ENCODE peak calls at places on chromosomes 2 and 18, in nine cellular contexts. Y is K562, B is HL-60, A is HepG2, P is GM23338, X is Panc1, T is A549, D is HCT116, L is SK-N-SH. H is an unnamed sample.

GRCh38 chr2:98637401-98638144 is 29.2 kb downstream of the UNC50 start:
- DNase-seq in T (no peak), Y (no peak), X (no peak), A (no peak), L (no peak), B (no peak), D (no peak), P (no peak), H (peak; percentile 67)

GRCh38 chr18:6207119-6207518 is 207.6 kb downstream of the L3MBTL4 start:
- DNase-seq in P (peak; percentile 15), X (no peak), A (no peak), Y (no peak), L (no peak), T (no peak), D (no peak), B (no peak), H (no peak)

GRCh38 chr2:219362524-219363164 is 25.1 kb downstream of the DNPEP start:
- DNase-seq in L (no peak), B (peak; percentile 83), D (no peak), T (peak; percentile 60), Y (no peak), A (no peak), P (no peak), X (no peak), H (peak; percentile 34)

GRCh38 chr2:153622285-153622684 is 143.7 kb upstream of the RPRM start:
- DNase-seq in X (no peak), A (peak; percentile 3), D (no peak), Y (no peak), T (peak; percentile 17), L (no peak), B (no peak), P (peak; percentile 48), H (no peak)

GRCh38 chr2:216944733-216945132 is 84.9 kb upstream of the TNP1 start:
- DNase-seq in B (no peak), L (no peak), T (no peak), D (no peak), X (no peak), A (no peak), P (no peak), Y (no peak), H (no peak)

GRCh38 chr18:5746844-5747243 is 148.5 kb downstream of the TMEM200C start:
- DNase-seq in A (peak; percentile 86), D (no peak), T (no peak), L (no peak), B (no peak), X (no peak), P (no peak), Y (no peak), H (no peak)

GRCh38 chr2:227460079-227460485 is 11.9 kb upstream of the AGFG1 start:
- DNase-seq in D (no peak), X (no peak), L (no peak), Y (no peak), A (no peak), B (no peak), P (no peak), T (no peak), H (no peak)

GRCh38 chr2:46885376-46885775 is 30.2 kb downstream of the MCFD2 start:
- DNase-seq in X (no peak), P (no peak), D (no peak), Y (no peak), A (no peak), L (no peak), T (no peak), B (no peak), H (no peak)

GRCh38 chr18:7664024-7664312 is 96.9 kb downstream of the PTPRM start:
- DNase-seq in D (no peak), T (no peak), Y (no peak), L (no peak), P (no peak), B (no peak), X (no peak), A (no peak), H (no peak)

GRCh38 chr2:56013475-56013874 is 89.9 kb upstream of the EFEMP1 start:
- DNase-seq in A (no peak), B (no peak), Y (no peak), T (no peak), D (no peak), X (no peak), P (no peak), L (no peak), H (no peak)

GRCh38 chr2:56009758-56010534 is 86.4 kb upstream of the EFEMP1 start:
- DNase-seq in Y (no peak), P (peak; percentile 49), T (peak; percentile 62), A (peak; percentile 42), B (no peak), L (peak; percentile 24), X (peak; percentile 15), D (peak; percentile 26), H (no peak)

GRCh38 chr2:56012216-56012615 is 88.6 kb upstream of the EFEMP1 start:
- DNase-seq in T (no peak), D (no peak), B (no peak), Y (no peak), P (no peak), L (no peak), A (no peak), X (no peak), H (no peak)

GRCh38 chr2:56011624-56012023 is 88.0 kb upstream of the EFEMP1 start:
- DNase-seq in D (no peak), P (no peak), L (no peak), X (no peak), T (no peak), B (no peak), Y (no peak), A (no peak), H (no peak)

DNA sequence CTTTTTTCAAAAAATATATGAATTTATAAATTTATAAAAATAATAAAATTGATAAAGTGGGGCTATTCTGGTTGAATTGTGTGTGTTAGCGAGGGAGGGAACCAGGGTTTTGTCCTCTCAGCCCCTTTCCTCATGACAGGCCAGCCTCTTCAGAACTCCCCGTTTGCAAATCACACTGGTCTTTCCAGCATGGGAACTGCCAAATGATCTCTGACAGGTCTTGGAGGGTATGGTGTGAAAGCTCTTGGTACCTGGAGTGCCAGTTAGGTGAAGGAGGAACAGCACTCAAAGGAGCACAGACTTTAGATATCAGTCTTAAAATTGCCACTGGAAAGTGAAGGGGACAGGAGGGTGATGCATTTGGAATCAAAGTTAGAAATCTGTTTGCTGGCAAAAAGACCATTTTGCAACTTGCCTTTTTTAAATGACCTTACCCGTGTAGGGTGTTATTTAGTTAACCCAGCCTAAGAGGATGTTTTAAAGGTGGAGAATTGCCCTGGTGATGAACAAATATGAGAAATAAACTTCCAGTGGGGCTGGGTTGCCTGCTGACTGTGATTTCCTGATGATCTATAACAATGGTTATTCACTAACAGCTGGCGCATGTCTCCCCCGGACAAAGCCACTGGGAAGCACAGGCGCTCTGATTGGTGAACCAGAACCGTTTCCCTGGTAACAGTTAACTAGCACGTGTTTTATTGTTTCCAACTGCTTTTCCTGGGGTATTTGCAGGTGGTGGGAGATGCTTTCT is 85.3 kb upstream of the EFEMP1 start:
- DNase-seq in Y (no peak), L (peak; percentile 58), D (no peak), X (no peak), P (peak; percentile 91), B (no peak), A (no peak), T (peak; percentile 48), H (no peak)
- TF ChIP-seq REST in Y (no peak), L (no peak), D (no peak), X (no peak), P (no peak), B (no peak), A (no peak), T (no peak), H (no peak)

DNA sequence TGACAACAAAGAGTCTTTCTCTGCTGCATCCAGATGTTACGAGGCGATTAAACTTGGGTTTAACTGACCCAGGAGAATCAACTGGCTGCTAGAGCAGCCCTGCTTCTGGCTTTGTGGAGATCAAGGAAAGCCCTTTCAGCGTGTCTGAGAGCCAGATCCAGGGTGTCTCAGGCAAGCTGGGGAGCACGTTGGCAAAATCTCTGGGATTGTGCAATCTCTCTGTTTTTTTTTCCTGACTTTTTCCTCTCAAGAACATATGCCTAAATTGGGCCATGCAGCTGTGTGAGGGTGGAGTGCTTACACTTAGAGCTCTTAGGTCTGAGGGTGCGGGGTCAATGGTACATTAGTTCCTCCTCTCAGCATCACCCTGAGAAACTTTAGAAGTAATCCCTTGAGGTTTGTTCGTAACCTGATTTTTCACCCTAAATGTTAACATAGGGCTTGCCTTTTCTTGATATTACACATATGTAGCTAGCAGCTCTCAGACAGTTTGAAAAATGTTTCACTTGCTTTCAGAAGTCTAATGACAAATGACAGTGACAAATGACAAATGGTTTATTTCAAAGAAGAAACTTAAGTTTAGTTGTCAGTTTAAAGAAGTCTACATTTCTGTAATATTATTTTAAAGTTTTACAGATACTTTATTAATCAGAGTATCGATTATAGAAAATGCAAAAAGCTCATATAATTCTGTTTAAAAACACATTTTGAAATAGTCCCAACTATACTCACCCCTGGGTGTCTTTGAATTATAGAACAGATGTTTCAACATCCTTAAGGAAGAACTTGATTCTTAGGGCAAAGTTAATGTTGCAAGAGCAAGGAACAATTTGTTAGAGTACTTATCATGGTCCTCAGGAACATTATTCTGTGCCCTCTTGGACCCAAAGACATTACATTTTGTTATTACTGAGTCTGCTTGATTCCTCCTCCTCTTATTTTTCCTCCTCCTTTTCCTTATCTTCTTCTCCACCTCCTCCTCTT is 38.4 kb upstream of the ZSWIM2 start:
- DNase-seq in A (no peak), B (no peak), X (no peak), Y (no peak), D (no peak), L (no peak), P (no peak), T (no peak), H (peak; percentile 26)
- TF ChIP-seq REST in A (no peak), B (no peak), X (no peak), Y (no peak), D (no peak), L (no peak), P (no peak), T (no peak), H (no peak)

DNA sequence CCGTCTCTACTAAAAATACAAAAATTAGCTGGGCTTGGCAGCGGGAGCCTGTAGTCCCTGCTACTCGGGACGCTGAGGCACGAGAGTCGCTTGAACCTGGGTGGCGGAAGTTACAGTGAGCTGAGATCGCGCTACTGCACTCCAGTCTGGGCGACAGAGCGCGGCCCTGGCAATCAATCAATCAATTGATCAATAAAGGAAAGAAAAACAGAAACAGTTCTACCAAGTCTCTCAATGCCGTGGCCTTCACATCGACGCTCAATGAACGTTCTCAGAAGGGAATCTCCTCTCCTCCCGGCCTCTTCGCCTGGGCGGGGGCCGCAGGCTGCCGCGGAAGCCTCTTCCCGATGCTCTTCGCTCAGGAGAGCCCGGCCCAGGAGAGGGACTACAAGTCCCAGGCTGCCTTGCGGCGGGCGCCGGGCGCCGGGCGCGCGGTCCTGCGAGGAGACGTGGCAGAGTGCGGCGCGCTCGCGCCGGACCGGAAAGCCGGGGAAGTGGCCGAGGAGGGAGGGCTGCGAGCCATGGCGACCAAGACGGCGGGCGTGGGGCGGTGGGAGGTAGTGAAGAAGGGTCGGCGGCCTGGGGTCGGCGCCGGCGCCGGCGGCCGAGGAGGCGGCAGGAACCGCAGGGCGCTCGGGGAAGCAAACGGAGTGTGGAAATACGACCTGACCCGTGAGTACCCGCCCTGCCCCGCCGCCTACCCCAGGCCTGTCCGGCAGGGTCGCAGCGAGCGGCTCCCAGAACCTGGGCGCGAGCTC is at the start of gene TMEM214:
- DNase-seq in P (peak; percentile 87), D (peak; percentile 71), X (no peak), L (peak; percentile 99), B (peak; percentile 74), T (peak; percentile 91), A (peak; percentile 85), Y (peak; percentile 91), H (peak; percentile 39)
- TF ChIP-seq REST in P (no peak), D (no peak), X (no peak), L (no peak), B (no peak), T (no peak), A (no peak), Y (no peak), H (no peak)

GRCh38 chr18:76273036-76273545 is 222.0 kb downstream of the ZNF516 start:
- DNase-seq in P (no peak), Y (no peak), X (no peak), T (no peak), D (no peak), B (no peak), A (peak; percentile 41), L (no peak), H (no peak)
- TF ChIP-seq REST in P (no peak), Y (no peak), X (no peak), T (no peak), D (no peak), B (no peak), A (no peak), L (no peak), H (no peak)